ENCODE peak calls at places on chromosomes 4 and X, in five cellular contexts. R is ovary, U is stomach, G is pancreas, C is SK-N-SH. I is an unnamed sample. For H3K36me3, the result is how much of the 10 kb centered on the place peaks cover.

GRCh38 chrX:139192386-139192961 is 338.1 kb upstream of the F9 start:
- DNase-seq in C (no peak), R (no peak), G (no peak), U (no peak), I (no peak)

GRCh38 chr4:147543039-147543438 is 62.1 kb downstream of the EDNRA start:
- DNase-seq in C (no peak), R (no peak), U (no peak), G (no peak), I (no peak)

GRCh38 chr4:106266201-106266600 is 49.8 kb downstream of the TBCK start:
- DNase-seq in G (no peak), U (no peak), R (no peak), C (peak), I (no peak)

GRCh38 chr4:3766207-3766790 is at the start of gene ADRA2C:
- DNase-seq in G (peak), R (no peak), C (peak), U (no peak), I (peak)

GRCh38 chr4:23614284-23614892 is 275.5 kb downstream of the PPARGC1A start:
- DNase-seq in G (no peak), R (no peak), C (peak), U (no peak), I (peak)

GRCh38 chrX:16250296-16250695 is 83.0 kb downstream of the MAGEB17 start:
- DNase-seq in U (no peak), R (no peak), C (no peak), G (no peak), I (no peak)

GRCh38 chr4:54783402-54784110 is 125.8 kb downstream of the KIT start:
- DNase-seq in R (no peak), C (no peak), G (no peak), U (peak), I (no peak)

GRCh38 chrX:119410027-119410819 is 11.1 kb downstream of the SLC25A43 start:
- DNase-seq in R (peak), G (peak), U (peak), C (no peak), I (no peak)

GRCh38 chrX:45781901-45782553 is 581.4 kb upstream of the DIPK2B start:
- DNase-seq in C (no peak), R (no peak), G (no peak), U (no peak), I (no peak)

GRCh38 chr4:128158894-128159293 is 97.8 kb downstream of the LARP1B start:
- DNase-seq in R (no peak), G (no peak), U (no peak), C (no peak), I (no peak)

GRCh38 chr4:47837582-47838294 is at the start of gene CORIN:
- DNase-seq in U (no peak), R (no peak), G (no peak), C (no peak), I (no peak)

GRCh38 chr4:184108006-184108501 is 109.6 kb downstream of the ENPP6 start:
- DNase-seq in C (no peak), G (no peak), U (no peak), R (no peak), I (no peak)

GRCh38 chrX:10023821-10024220 is 56.7 kb downstream of the CLDN34 start:
- DNase-seq in R (no peak), U (no peak), C (no peak), G (no peak), I (no peak)

GRCh38 chrX:70168238-70169188 is 8.8 kb upstream of the DGAT2L6 start:
- DNase-seq in R (peak), G (no peak), U (no peak), C (no peak), I (no peak)
- H3K4me3 ChIP-seq in R (no peak), G (no peak), U (no peak), C (no peak), I (no peak)

GRCh38 chr4:139508581-139509237 is 47.3 kb downstream of the SETD7 start:
- DNase-seq in C (no peak), U (no peak), G (no peak), R (no peak), I (no peak)

GRCh38 chr4:139514382-139515059 is 41.5 kb downstream of the SETD7 start:
- DNase-seq in R (no peak), C (peak), U (no peak), G (no peak), I (no peak)

GRCh38 chr4:139515531-139515958 is 40.5 kb downstream of the SETD7 start:
- DNase-seq in R (no peak), C (no peak), U (no peak), G (no peak), I (no peak)

GRCh38 chr4:139509727-139510410 is 46.1 kb downstream of the SETD7 start:
- DNase-seq in G (no peak), R (no peak), U (peak), C (no peak), I (no peak)

GRCh38 chr4:139511320-139511719 is 44.7 kb downstream of the SETD7 start:
- DNase-seq in R (no peak), G (no peak), C (no peak), U (no peak), I (no peak)
- H3K36me3 ChIP-seq in R (under half), G (under half), C (under half), U (half or more), I (half or more)

GRCh38 chr4:73866236-73866635 is 3.0 kb upstream of the CXCL1 start:
- DNase-seq in R (no peak), U (no peak), G (no peak), C (no peak), I (no peak)
- H3K4me3 ChIP-seq in R (no peak), U (no peak), G (no peak), C (no peak), I (no peak)

DNA sequence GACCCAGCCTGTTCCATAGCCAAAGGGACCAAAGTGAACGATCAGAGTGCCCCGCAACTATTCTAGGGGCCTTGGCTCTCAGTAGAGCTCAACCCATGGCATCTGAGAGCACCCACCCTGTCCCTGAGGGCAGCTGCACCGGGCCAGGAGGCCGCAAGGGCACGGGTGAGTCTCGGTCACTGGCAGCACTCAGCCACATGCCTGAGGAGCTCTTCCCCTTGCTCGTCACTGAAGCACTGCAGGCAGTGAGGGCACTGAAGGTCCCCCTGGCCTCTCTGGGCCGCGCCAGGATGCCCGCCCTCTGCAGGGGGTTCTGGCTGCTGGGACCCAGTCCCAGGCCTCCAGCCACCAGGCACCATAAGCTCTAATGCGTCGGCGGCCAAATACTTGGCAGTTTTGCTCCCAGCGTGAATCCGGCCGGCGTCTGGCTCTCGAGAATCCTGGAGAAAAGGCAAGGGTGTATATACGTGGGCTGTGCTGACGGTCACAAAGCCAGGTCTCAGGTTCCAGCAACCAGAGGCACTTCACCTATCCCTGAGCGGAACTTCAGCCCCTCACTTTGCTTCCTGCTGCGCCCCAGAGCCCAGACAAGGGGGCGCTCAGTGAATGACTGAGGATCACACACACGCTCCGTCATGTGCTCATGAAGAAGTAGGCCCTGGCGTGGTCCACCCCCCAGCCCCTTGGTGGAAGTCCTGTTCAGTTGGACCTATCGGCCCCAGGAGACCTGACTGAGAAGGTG is 13.9 kb downstream of the TNIP2 start:
- DNase-seq in R (no peak), G (no peak), U (no peak), C (no peak), I (no peak)
- H3K36me3 ChIP-seq in R (under half), G (under half), U (half or more), C (under half), I (under half)

DNA sequence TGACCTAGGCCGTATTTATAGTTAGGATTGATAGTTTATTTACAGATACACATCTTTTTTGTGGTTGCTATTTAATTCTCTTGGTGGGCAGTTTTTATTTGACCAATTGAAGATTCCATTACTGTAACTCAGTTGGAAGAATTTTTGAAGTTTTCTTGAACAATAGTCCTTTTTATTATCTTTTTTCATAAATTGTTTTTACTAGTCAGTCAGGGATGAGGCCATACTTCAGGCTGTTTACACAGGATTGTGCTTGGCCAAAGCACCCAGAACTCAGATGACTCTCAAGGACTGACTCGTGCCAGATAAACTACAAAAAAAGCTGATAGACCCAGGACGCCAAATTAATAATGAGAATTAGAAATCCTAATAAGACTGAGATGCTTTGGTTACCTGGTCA is 7.0 kb downstream of the HERC3 start:
- DNase-seq in G (no peak), C (no peak), R (no peak), U (no peak), I (no peak)
- H3K4me3 ChIP-seq in G (no peak), C (no peak), R (no peak), U (no peak), I (no peak)

GRCh38 chr4:111519683-111520082 is 625.6 kb upstream of the FAM241A start:
- DNase-seq in R (no peak), U (no peak), C (no peak), G (no peak), I (no peak)
- H3K36me3 ChIP-seq in R (under half), U (under half), C (under half), G (under half), I (under half)

GRCh38 chr4:7323872-7324650 is 110.7 kb downstream of the PSAPL1 start:
- DNase-seq in R (no peak), U (no peak), C (no peak), G (no peak), I (peak)

GRCh38 chr4:7326306-7326692 is 108.4 kb downstream of the PSAPL1 start:
- DNase-seq in R (no peak), U (no peak), G (no peak), C (no peak), I (no peak)

GRCh38 chr4:7323461-7323871 is 111.3 kb downstream of the PSAPL1 start:
- DNase-seq in U (no peak), G (peak), C (no peak), R (no peak), I (no peak)

GRCh38 chr4:7325541-7325940 is 109.2 kb downstream of the PSAPL1 start:
- DNase-seq in G (no peak), C (no peak), R (no peak), U (no peak), I (no peak)

DNA sequence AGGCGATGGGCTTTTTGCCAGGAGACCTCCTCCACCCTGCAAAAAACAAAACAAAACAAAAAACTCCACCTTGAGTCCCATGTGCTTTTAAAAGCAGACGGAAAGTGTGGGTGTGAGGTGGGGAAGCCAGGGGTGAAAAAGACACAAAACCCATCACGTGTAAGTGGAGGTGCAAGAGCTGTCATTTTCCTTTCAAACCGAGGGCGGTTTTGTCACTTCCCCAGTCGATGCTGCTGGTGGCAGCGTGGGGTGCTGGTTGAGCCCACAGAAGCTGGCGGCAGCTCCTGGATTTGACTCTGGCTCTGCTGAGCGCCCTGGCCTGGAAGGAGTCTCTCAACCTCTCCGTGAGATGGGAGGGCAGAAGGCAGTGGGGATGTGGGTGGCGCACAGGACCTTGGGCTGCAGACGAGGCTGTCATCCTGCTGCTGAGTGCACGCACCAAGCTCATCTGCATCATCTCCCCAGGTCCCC is 110.0 kb downstream of the PSAPL1 start:
- DNase-seq in C (peak), U (no peak), R (no peak), G (peak), I (peak)
- H3K4me3 ChIP-seq in C (no peak), U (no peak), R (no peak), G (no peak), I (peak)

I was measured in BE2C.